ENCODE peak calls at places on chromosomes 3 and 15, in five cellular contexts. U is AG04449; P is body of pancreas; G is lower leg skin; N is CD4-positive, alpha-beta memory T cell. S is an unnamed sample.

GRCh38 chr3:44058022-44058867 is 183.4 kb upstream of the TOPAZ1 start:
- DNase-seq in N (no peak), P (no peak), U (peak), G (no peak), S (no peak)

GRCh38 chr3:122936335-122936734 is 91.2 kb downstream of the SEMA5B start:
- DNase-seq in G (peak), N (no peak), P (no peak), U (no peak), S (no peak)

GRCh38 chr3:18725668-18726407 is 300.7 kb upstream of the SATB1 start:
- DNase-seq in P (no peak), N (peak), U (no peak), G (no peak), S (no peak)

GRCh38 chr15:90449206-90449735 is 61.2 kb downstream of the IQGAP1 start:
- DNase-seq in P (no peak), G (no peak), U (no peak), N (no peak), S (no peak)

GRCh38 chr3:129005526-129006303 is 4.6 kb downstream of the EFCC1 start:
- DNase-seq in N (no peak), U (no peak), P (no peak), G (no peak), S (peak)

GRCh38 chr3:193832833-193833413 is 239.9 kb downstream of the OPA1 start:
- DNase-seq in P (no peak), G (no peak), U (no peak), N (no peak), S (no peak)

GRCh38 chr15:63482874-63483323 is 21.5 kb upstream of the USP3 start:
- DNase-seq in G (no peak), N (no peak), P (no peak), U (no peak), S (no peak)

GRCh38 chr15:96273317-96274086 is 57.0 kb upstream of the NR2F2 start:
- DNase-seq in G (no peak), N (no peak), U (peak), P (no peak), S (no peak)

GRCh38 chr3:55160241-55160877 is 232.5 kb upstream of the LRTM1 start:
- DNase-seq in G (no peak), P (peak), U (peak), N (no peak), S (no peak)

GRCh38 chr3:14680716-14681115 is 5.8 kb downstream of the C3orf20 start:
- DNase-seq in U (no peak), N (no peak), P (no peak), G (no peak), S (no peak)

GRCh38 chr3:21839592-21839991 is 88.6 kb upstream of the ZNF385D start:
- DNase-seq in P (no peak), U (peak), G (no peak), N (no peak), S (no peak)

GRCh38 chr15:69568621-69569020 is 116.0 kb downstream of the RPLP1 start:
- DNase-seq in P (no peak), N (no peak), G (no peak), U (peak), S (no peak)

GRCh38 chr3:88301273-88302002 is 151.7 kb downstream of the C3orf38 start:
- DNase-seq in P (no peak), U (no peak), G (no peak), N (no peak), S (no peak)

GRCh38 chr3:52054689-52055511 is 1.5 kb downstream of the DUSP7 start:
- DNase-seq in U (no peak), P (peak), N (peak), G (no peak), S (no peak)

GRCh38 chr15:61227269-61228024 is 1.7 kb downstream of the RORA start:
- DNase-seq in P (peak), N (no peak), G (no peak), U (peak), S (peak)

GRCh38 chr3:61890167-61890566 is 328.8 kb downstream of the PTPRG start:
- DNase-seq in P (no peak), G (no peak), N (no peak), U (no peak), S (no peak)

GRCh38 chr3:61884794-61885193 is 323.4 kb downstream of the PTPRG start:
- DNase-seq in N (no peak), G (no peak), U (no peak), P (no peak), S (no peak)

GRCh38 chr3:61889259-61889658 is 327.9 kb downstream of the PTPRG start:
- DNase-seq in P (no peak), N (no peak), U (no peak), G (no peak), S (no peak)

GRCh38 chr3:61882253-61882652 is 320.9 kb downstream of the PTPRG start:
- DNase-seq in N (no peak), G (no peak), P (no peak), U (no peak), S (no peak)

GRCh38 chr3:61885414-61885813 is 324.0 kb downstream of the PTPRG start:
- DNase-seq in N (no peak), G (no peak), U (no peak), P (no peak), S (no peak)
- H3K4me3 ChIP-seq in N (no peak), G (no peak), U (no peak), P (no peak), S (no peak)

GRCh38 chr15:32688151-32688639 is 29.6 kb upstream of the GREM1 start:
- DNase-seq in N (no peak), P (peak), U (no peak), G (no peak), S (no peak)
- H3K4me3 ChIP-seq in N (no peak), P (no peak), U (no peak), G (no peak), S (no peak)

GRCh38 chr3:87173776-87174175 is 53.3 kb upstream of the CHMP2B start:
- DNase-seq in U (no peak), N (no peak), P (no peak), G (no peak), S (no peak)

GRCh38 chr3:87173071-87173470 is 54.0 kb upstream of the CHMP2B start:
- DNase-seq in G (no peak), N (no peak), U (no peak), P (no peak), S (no peak)

GRCh38 chr3:87164245-87164644 is 62.9 kb upstream of the CHMP2B start:
- DNase-seq in U (no peak), P (no peak), G (no peak), N (no peak), S (no peak)

DNA sequence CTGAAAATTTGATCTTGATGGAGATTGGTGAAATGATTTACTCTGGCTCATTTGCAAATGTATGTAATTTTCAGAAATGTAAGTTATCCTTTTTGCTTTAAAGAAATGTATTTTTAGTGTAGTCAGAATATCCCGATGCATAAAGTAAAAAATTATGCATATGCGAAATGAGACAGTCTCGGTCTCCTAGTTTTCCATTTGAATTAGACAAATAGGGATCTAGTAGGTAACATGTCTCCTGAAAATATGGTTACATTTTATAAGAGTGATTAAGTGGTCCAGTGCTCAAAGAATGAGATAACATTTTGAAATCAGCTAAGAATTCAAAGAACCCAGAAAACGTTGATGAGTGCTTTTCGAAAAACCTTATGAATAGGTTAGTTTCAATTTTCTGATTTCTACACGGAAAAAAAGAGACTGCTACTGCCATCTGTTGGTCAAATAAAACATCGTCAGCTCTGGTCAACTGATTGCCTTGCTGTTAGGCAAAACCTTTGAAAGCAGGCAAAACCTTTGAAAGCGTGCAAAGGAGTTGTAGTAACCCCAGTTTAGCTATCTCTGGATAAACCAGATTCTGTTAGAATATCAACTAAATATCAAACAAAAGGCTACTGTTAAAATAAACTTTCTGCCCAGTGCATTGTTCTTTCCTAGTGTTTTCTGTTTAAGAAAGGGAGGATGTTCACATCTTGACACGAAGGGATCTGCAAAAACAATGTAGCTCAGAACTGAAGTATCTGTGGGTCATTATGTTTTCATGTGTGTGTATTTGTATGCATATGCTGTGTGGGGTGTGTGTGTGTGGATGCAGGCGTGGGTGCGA is 59.3 kb upstream of the CHMP2B start:
- DNase-seq in G (peak), U (no peak), N (peak), P (peak), S (no peak)
- H3K4me3 ChIP-seq in G (no peak), U (peak), N (no peak), P (no peak), S (no peak)

GRCh38 chr3:173586176-173586575 is 188.6 kb downstream of the NLGN1 start:
- DNase-seq in N (no peak), G (no peak), U (no peak), P (no peak), S (no peak)
- H3K4me3 ChIP-seq in N (no peak), G (no peak), U (peak), P (no peak), S (no peak)

S was measured in lung.